ENCODE peak calls at places on chromosome 1, in five cellular contexts. L, Y, O, B and V are unnamed samples.

GRCh38 chr1:224107282-224107625 is 6.7 kb upstream of the FBXO28 start:
- DNase-seq in Y (no peak), L (no peak), B (no peak), O (no peak), V (no peak)

GRCh38 chr1:46153228-46153627 is 20.8 kb upstream of the PIK3R3 start:
- DNase-seq in O (no peak), Y (no peak), B (no peak), L (no peak), V (no peak)

GRCh38 chr1:28163496-28164120 is 12.9 kb downstream of the PTAFR start:
- DNase-seq in O (no peak), Y (no peak), L (no peak), B (no peak), V (peak; percentile 18)

GRCh38 chr1:205678286-205679111 is 1.8 kb downstream of the SLC45A3 start:
- DNase-seq in O (no peak), Y (no peak), L (no peak), B (no peak), V (no peak)

GRCh38 chr1:162984699-162985098 is 84.5 kb upstream of the RGS4 start:
- DNase-seq in L (no peak), B (no peak), Y (no peak), O (no peak), V (no peak)

GRCh38 chr1:202214089-202214843 is 20.7 kb downstream of the LGR6 start:
- DNase-seq in B (peak; percentile 61), L (no peak), O (no peak), Y (no peak), V (no peak)

GRCh38 chr1:180267761-180268555 is 37.9 kb downstream of the LHX4 start:
- DNase-seq in O (no peak), B (no peak), Y (no peak), L (no peak), V (no peak)

GRCh38 chr1:58780586-58781452 is 3.0 kb downstream of the JUN start:
- DNase-seq in Y (no peak), L (no peak), O (no peak), B (peak; percentile 66), V (no peak)

GRCh38 chr1:184559117-184559713 is 172.4 kb downstream of the C1orf21 start:
- DNase-seq in L (no peak), B (no peak), Y (no peak), O (no peak), V (no peak)

GRCh38 chr1:205950280-205950679 is 7.0 kb upstream of the SLC26A9 start:
- DNase-seq in L (peak; percentile 43), B (no peak), Y (no peak), O (no peak), V (peak; percentile 38)

GRCh38 chr1:237040823-237041222 is 1.2 kb upstream of the RYR2 start:
- DNase-seq in L (no peak), B (no peak), Y (no peak), O (no peak), V (no peak)

GRCh38 chr1:208077232-208077751 is 166.4 kb upstream of the CD34 start:
- DNase-seq in L (no peak), O (no peak), Y (no peak), B (peak; percentile 23), V (no peak)